ENCODE peak calls at places on chromosomes 3 and 15, in four cellular contexts. S is kidney epithelial cell, I is astrocyte of the spinal cord, H is left ventricle myocardium inferior. G is an unnamed sample.

GRCh38 chr3:18669374-18669773 is 244.2 kb upstream of the SATB1 start:
- DNase-seq in S (no peak), I (no peak), H (no peak), G (no peak)

GRCh38 chr3:155286745-155287144 is 6.7 kb downstream of the STRIT1 start:
- DNase-seq in S (no peak), I (peak; percentile 14), H (no peak), G (peak; percentile 4)

GRCh38 chr3:147298511-147298982 is 107.8 kb downstream of the ZIC4 start:
- DNase-seq in S (peak; percentile 5), I (peak; percentile 99), H (no peak), G (peak; percentile 100)

GRCh38 chr3:154334973-154335420 is 10.7 kb upstream of the DHX36 start:
- DNase-seq in S (no peak), I (peak; percentile 65), H (no peak), G (peak; percentile 50)

GRCh38 chr15:89486726-89487050 is 9.7 kb downstream of the RHCG start:
- DNase-seq in S (no peak), I (no peak), H (no peak), G (no peak)

GRCh38 chr15:76840830-76841460 is 64.2 kb downstream of the SCAPER start:
- DNase-seq in S (no peak), I (peak; percentile 58), H (no peak), G (peak; percentile 56)

GRCh38 chr3:46954178-46954577 is 22.4 kb downstream of the CCDC12 start:
- DNase-seq in S (no peak), I (no peak), H (no peak), G (no peak)

GRCh38 chr3:108662141-108662738 is 72.7 kb downstream of the DZIP3 start:
- DNase-seq in S (peak; percentile 41), I (peak; percentile 75), H (no peak), G (peak; percentile 87)

GRCh38 chr3:4976109-4976508 is 3.1 kb upstream of the BHLHE40 start:
- DNase-seq in S (no peak), I (peak; percentile 52), H (peak; percentile 40), G (peak; percentile 59)

GRCh38 chr15:99406716-99407487 is 155.6 kb downstream of the LRRC28 start:
- DNase-seq in S (no peak), I (no peak), H (no peak), G (no peak)

GRCh38 chr15:78914027-78914764 is 30.6 kb downstream of the CTSH start:
- DNase-seq in S (no peak), I (no peak), H (no peak), G (peak; percentile 46)

GRCh38 chr15:82081904-82082810 is 36.3 kb upstream of the MEX3B start:
- DNase-seq in S (peak; percentile 54), I (peak; percentile 95), H (no peak), G (peak; percentile 95)

GRCh38 chr3:110734524-110734923 is 337.1 kb upstream of the NECTIN3 start:
- DNase-seq in S (no peak), I (no peak), H (no peak), G (no peak)

GRCh38 chr3:145639880-145640279 is 521.1 kb downstream of the PLOD2 start:
- DNase-seq in S (no peak), I (no peak), H (no peak), G (no peak)

GRCh38 chr3:113167929-113168771 is 43.2 kb upstream of the BOC start:
- DNase-seq in S (no peak), I (no peak), H (no peak), G (no peak)

GRCh38 chr15:44541282-44541958 is 4.5 kb downstream of the EIF3J start:
- DNase-seq in S (no peak), I (peak; percentile 84), H (no peak), G (peak; percentile 91)

GRCh38 chr3:48879994-48880377 is 18.7 kb downstream of the SLC25A20 start:
- DNase-seq in S (no peak), I (no peak), H (no peak), G (no peak)

GRCh38 chr3:119524931-119525662 is 26.8 kb downstream of the TIMMDC1 start:
- DNase-seq in S (no peak), I (peak; percentile 16), H (no peak), G (peak; percentile 6)

GRCh38 chr3:143529018-143529478 is 319.2 kb downstream of the SLC9A9 start:
- DNase-seq in S (no peak), I (no peak), H (no peak), G (peak; percentile 12)

GRCh38 chr3:45967724-45968123 is 24.5 kb downstream of the CXCR6 start:
- DNase-seq in S (no peak), I (no peak), H (no peak), G (no peak)

GRCh38 chr15:40722934-40723333 is 28.0 kb downstream of the RAD51 start:
- DNase-seq in S (no peak), I (no peak), H (no peak), G (peak; percentile 24)

GRCh38 chr3:136949708-136950107 is 8.1 kb upstream of the IL20RB start:
- DNase-seq in S (no peak), I (peak; percentile 32), H (no peak), G (peak; percentile 39)

GRCh38 chr15:34262362-34262761 is 37.5 kb downstream of the EMC4 start:
- DNase-seq in S (no peak), I (no peak), H (no peak), G (no peak)

GRCh38 chr15:74988007-74988800 is 7.2 kb upstream of the SCAMP5 start:
- DNase-seq in S (no peak), I (peak; percentile 6), H (no peak), G (no peak)

GRCh38 chr3:23017800-23018199 is 185.3 kb upstream of the UBE2E2 start:
- DNase-seq in S (peak; percentile 56), I (peak; percentile 46), H (no peak), G (peak; percentile 77)

GRCh38 chr3:72665701-72666443 is 182.4 kb downstream of the SHQ1 start:
- DNase-seq in S (no peak), I (no peak), H (no peak), G (no peak)

GRCh38 chr3:4641863-4642262 is 148.7 kb downstream of the ITPR1 start:
- DNase-seq in S (no peak), I (no peak), H (no peak), G (no peak)

GRCh38 chr3:168029705-168030104 is 66.0 kb downstream of the GOLIM4 start:
- DNase-seq in S (no peak), I (no peak), H (no peak), G (no peak)

DNA sequence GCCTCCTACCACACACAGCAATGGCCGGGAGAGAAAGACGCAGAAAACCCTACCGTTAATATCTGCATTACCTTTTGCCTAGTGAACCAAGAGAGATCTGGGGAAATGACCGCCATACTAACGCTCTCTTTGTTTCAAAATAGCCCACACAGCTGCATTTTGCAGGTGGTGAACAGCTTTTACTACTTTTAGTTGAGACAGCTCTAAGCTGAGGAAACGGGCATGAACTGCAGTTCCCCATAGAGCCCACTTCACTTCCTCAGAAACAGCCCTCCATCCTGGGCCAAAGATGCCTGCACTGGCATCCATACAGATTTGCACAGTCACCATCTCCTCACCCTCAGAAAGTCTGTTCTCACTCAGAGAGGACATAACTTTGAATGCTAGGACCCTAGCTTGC is 45.0 kb downstream of the ZNF860 start:
- DNase-seq in S (no peak), I (no peak), H (no peak), G (no peak)
- H3K4me3 ChIP-seq in S (no peak overlapping the region), I (no peak overlapping the region), H (no peak overlapping the region), G (no peak overlapping the region)

GRCh38 chr15:57591237-57591821 is 375 bp upstream of the MYZAP start:
- DNase-seq in S (no peak), I (no peak), H (no peak), G (no peak)
- H3K4me3 ChIP-seq in S (peak overlapping the region; percentile 35), I (peak overlapping the region; percentile 38), H (peak overlapping the region; percentile 88), G (peak overlapping the region; percentile 44)

GRCh38 chr15:43103939-43104338 is 1.9 kb downstream of the UBR1 start:
- DNase-seq in S (no peak), I (no peak), H (no peak), G (no peak)

GRCh38 chr15:43105778-43106485 is at the start of gene UBR1:
- DNase-seq in S (peak; percentile 69), I (peak; percentile 94), H (peak; percentile 90), G (peak; percentile 92)

GRCh38 chr15:43105077-43105769 is 615 bp downstream of the UBR1 start:
- DNase-seq in S (no peak), I (no peak), H (no peak), G (no peak)

GRCh38 chr15:43106486-43106829 is 620 bp upstream of the UBR1 start:
- DNase-seq in S (no peak), I (no peak), H (no peak), G (no peak)

GRCh38 chr15:43104426-43104825 is 1.4 kb downstream of the UBR1 start:
- DNase-seq in S (no peak), I (no peak), H (no peak), G (no peak)
- H3K4me3 ChIP-seq in S (no peak overlapping the region), I (no peak overlapping the region), H (peak overlapping the region; percentile 77), G (no peak overlapping the region)

DNA sequence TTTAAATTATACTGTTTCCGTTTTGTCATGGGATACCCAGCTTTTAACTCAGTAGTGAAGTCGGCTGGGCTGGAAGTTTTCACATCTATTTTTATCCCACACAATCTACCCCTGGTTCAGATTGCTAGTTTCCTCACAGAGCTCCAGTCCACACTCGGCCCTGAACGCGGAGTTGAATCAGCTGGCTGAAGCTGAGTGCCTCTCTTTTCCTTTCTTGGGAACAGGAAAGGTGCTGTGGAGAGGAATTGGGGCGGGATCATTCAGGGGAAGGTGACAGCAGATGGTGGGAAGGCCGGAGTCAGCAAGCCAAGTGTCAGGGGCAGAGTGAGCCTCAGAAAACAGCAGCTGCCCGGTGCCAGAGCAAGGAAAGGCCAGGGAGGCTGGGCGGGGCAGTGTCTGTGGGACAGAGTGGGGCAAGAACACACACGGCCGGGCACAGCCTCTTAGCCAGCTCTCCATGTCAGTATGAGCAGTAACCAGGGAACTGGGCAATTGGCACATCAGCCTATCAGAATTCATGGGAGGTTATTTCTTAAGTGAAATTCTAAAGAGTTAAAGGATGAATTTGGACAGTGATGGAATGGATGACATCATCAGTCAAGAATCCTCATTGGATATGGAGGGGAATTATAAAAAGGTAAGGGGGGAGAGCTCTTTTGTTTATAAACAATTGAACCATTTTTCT is 135.7 kb upstream of the IL12A start:
- DNase-seq in S (no peak), I (peak; percentile 67), H (peak; percentile 80), G (peak; percentile 57)
- H3K4me3 ChIP-seq in S (no peak overlapping the region), I (no peak overlapping the region), H (peak overlapping the region; percentile 62), G (peak overlapping the region; percentile 46)

G was measured in AG10803.